ENCODE peak calls at places on chromosomes 16 and 17, in ten cellular contexts. A is heart right ventricle, J is thoracic aorta, D is WERI-Rb-1, Q is GM13977, X is fibroblast of lung, G is HFF-Myc, N is right atrium auricular region, L is AG04449, W is body of pancreas. S is an unnamed sample.

GRCh38 chr17:8079291-8080207 is 8.0 kb downstream of the ALOX12B start:
- DNase-seq in A (peak; percentile 67), J (no peak), D (peak; percentile 86), Q (peak; percentile 95), X (peak; percentile 29), G (no peak), N (peak; percentile 69), L (no peak), W (peak; percentile 61), S (no peak)

GRCh38 chr17:36934759-36935630 is 2.3 kb upstream of the LHX1 start:
- DNase-seq in A (no peak), J (no peak), D (no peak), Q (no peak), X (no peak), G (no peak), N (no peak), L (no peak), W (no peak), S (no peak)

GRCh38 chr17:60629120-60629519 is 29.1 kb downstream of the PPM1D start:
- DNase-seq in A (no peak), J (no peak), D (no peak), Q (no peak), X (no peak), G (no peak), N (no peak), L (no peak), W (no peak), S (no peak)

GRCh38 chr16:11726008-11726407 is 16.6 kb downstream of the TXNDC11 start:
- DNase-seq in A (no peak), J (no peak), D (no peak), Q (no peak), X (no peak), G (no peak), N (no peak), L (no peak), W (peak; percentile 75), S (no peak)

GRCh38 chr17:2981325-2981724 is 82.1 kb downstream of the OR1D5 start:
- DNase-seq in A (no peak), J (no peak), D (no peak), Q (no peak), X (no peak), G (no peak), N (no peak), L (no peak), W (no peak), S (no peak)

GRCh38 chr17:58060596-58061191 is 22.5 kb upstream of the DYNLL2 start:
- DNase-seq in A (peak; percentile 68), J (no peak), D (no peak), Q (no peak), X (peak; percentile 56), G (no peak), N (no peak), L (no peak), W (peak; percentile 3), S (no peak)

GRCh38 chr17:76421054-76421427 is 31.9 kb downstream of the UBE2O start:
- DNase-seq in A (peak; percentile 58), J (no peak), D (no peak), Q (no peak), X (peak; percentile 22), G (no peak), N (peak; percentile 64), L (no peak), W (no peak), S (no peak)

GRCh38 chr17:66695098-66695497 is 139.8 kb upstream of the CACNG5 start:
- DNase-seq in A (no peak), J (no peak), D (no peak), Q (no peak), X (no peak), G (no peak), N (no peak), L (no peak), W (no peak), S (no peak)

GRCh38 chr16:8859913-8860881 is 8.6 kb downstream of the CARHSP1 start:
- DNase-seq in A (no peak), J (no peak), D (no peak), Q (no peak), X (peak; percentile 42), G (no peak), N (peak; percentile 84), L (no peak), W (peak; percentile 78), S (no peak)

GRCh38 chr16:86568677-86569623 is 2.3 kb downstream of the FOXC2 start:
- DNase-seq in A (no peak), J (no peak), D (no peak), Q (no peak), X (no peak), G (no peak), N (no peak), L (no peak), W (no peak), S (no peak)

GRCh38 chr16:86566966-86567700 is 504 bp downstream of the FOXC2 start:
- DNase-seq in A (no peak), J (no peak), D (no peak), Q (no peak), X (peak; percentile 82), G (no peak), N (no peak), L (no peak), W (no peak), S (no peak)

GRCh38 chr16:86566601-86566965 is at the start of gene FOXC2:
- DNase-seq in A (peak; percentile 90), J (peak; percentile 85), D (no peak), Q (peak; percentile 78), X (peak; percentile 97), G (peak; percentile 65), N (peak; percentile 92), L (no peak), W (peak; percentile 77), S (peak; percentile 83)

GRCh38 chr16:86569843-86570447 is 3.3 kb downstream of the FOXC2 start:
- DNase-seq in A (no peak), J (no peak), D (no peak), Q (no peak), X (no peak), G (no peak), N (no peak), L (no peak), W (no peak), S (no peak)

DNA sequence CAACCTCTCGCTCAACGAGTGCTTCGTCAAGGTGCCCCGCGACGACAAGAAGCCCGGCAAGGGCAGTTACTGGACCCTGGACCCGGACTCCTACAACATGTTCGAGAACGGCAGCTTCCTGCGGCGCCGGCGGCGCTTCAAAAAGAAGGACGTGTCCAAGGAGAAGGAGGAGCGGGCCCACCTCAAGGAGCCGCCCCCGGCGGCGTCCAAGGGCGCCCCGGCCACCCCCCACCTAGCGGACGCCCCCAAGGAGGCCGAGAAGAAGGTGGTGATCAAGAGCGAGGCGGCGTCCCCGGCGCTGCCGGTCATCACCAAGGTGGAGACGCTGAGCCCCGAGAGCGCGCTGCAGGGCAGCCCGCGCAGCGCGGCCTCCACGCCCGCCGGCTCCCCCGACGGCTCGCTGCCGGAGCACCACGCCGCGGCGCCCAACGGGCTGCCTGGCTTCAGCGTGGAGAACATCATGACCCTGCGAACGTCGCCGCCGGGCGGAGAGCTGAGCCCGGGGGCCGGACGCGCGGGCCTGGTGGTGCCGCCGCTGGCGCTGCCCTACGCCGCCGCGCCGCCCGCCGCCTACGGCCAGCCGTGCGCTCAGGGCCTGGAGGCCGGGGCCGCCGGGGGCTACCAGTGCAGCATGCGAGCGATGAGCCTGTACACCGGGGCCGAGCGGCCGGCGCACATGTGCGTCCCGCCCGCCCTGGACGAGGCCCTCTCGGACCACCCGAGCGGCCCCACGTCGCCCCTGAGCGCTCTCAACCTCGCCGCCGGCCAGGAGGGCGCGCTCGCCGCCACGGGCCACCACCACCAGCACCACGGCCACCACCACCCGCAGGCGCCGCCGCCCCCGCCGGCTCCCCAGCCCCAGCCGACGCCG is 1.3 kb downstream of the FOXC2 start:
- DNase-seq in A (no peak), J (no peak), D (no peak), Q (no peak), X (peak; percentile 71), G (no peak), N (no peak), L (no peak), W (no peak), S (no peak)
- TF ChIP-seq CTCF in A (no peak), J (no peak), D (peak; percentile 10), Q (no peak), X (no peak), G (no peak), N (no peak), L (peak; percentile 30), W (no peak), S (peak; percentile 21)

GRCh38 chr16:13168091-13168572 is 266.7 kb downstream of the SHISA9 start:
- DNase-seq in A (no peak), J (no peak), D (peak; percentile 51), Q (no peak), X (no peak), G (no peak), N (no peak), L (no peak), W (no peak), S (no peak)
- TF ChIP-seq CTCF in A (no peak), J (no peak), D (no peak), Q (no peak), X (no peak), G (no peak), N (no peak), L (no peak), W (no peak), S (no peak)

GRCh38 chr17:48179071-48179945 is 71.7 kb downstream of the SNX11 start:
- DNase-seq in A (no peak), J (no peak), D (no peak), Q (no peak), X (peak; percentile 68), G (no peak), N (no peak), L (no peak), W (no peak), S (peak; percentile 70)

GRCh38 chr17:48184721-48185120 is 77.2 kb downstream of the SNX11 start:
- DNase-seq in A (no peak), J (no peak), D (no peak), Q (no peak), X (no peak), G (no peak), N (no peak), L (no peak), W (no peak), S (no peak)

GRCh38 chr17:48180842-48181241 is 73.3 kb downstream of the SNX11 start:
- DNase-seq in A (no peak), J (no peak), D (no peak), Q (no peak), X (no peak), G (no peak), N (no peak), L (no peak), W (no peak), S (no peak)

GRCh38 chr17:48178327-48178726 is 70.8 kb downstream of the SNX11 start:
- DNase-seq in A (no peak), J (no peak), D (no peak), Q (no peak), X (no peak), G (no peak), N (no peak), L (no peak), W (no peak), S (no peak)

GRCh38 chr17:48181653-48182052 is 74.1 kb downstream of the SNX11 start:
- DNase-seq in A (no peak), J (no peak), D (peak; percentile 60), Q (no peak), X (peak; percentile 20), G (no peak), N (no peak), L (no peak), W (peak; percentile 7), S (no peak)
- TF ChIP-seq CTCF in A (no peak), J (no peak), D (peak; percentile 79), Q (peak; percentile 13), X (peak; percentile 16), G (peak; percentile 49), N (no peak), L (peak; percentile 57), W (no peak), S (peak; percentile 48)

GRCh38 chr16:3152273-3153076 is 17.6 kb downstream of the ZNF213 start:
- DNase-seq in A (peak; percentile 90), J (peak; percentile 77), D (peak; percentile 90), Q (peak; percentile 73), X (peak; percentile 86), G (peak; percentile 88), N (peak; percentile 94), L (peak; percentile 70), W (peak; percentile 93), S (peak; percentile 48)
- TF ChIP-seq CTCF in A (no peak), J (peak; percentile 19), D (peak; percentile 61), Q (peak; percentile 62), X (peak; percentile 36), G (peak; percentile 34), N (no peak), L (peak; percentile 48), W (peak; percentile 10), S (peak; percentile 45)